ENCODE peak calls at places on chromosome 9, in seven cellular contexts. G is kidney, N is choroid plexus epithelial cell, I is brain microvascular endothelial cell, X is fibroblast of lung, J is cardiac fibroblast, B is nephron progenitor cell. A is an unnamed sample.

GRCh38 chr9:112224401-112225289 is 49.5 kb upstream of the SUSD1 start:
- DNase-seq in I (peak; percentile 85), X (peak; percentile 37), N (peak; percentile 53), G (no peak), B (no peak), J (peak; percentile 15), A (no peak)

GRCh38 chr9:12775963-12776774 is 1.3 kb downstream of the LURAP1L start:
- DNase-seq in G (peak; percentile 94), I (peak; percentile 88), J (peak; percentile 94), X (peak; percentile 95), N (peak; percentile 97), B (peak; percentile 76), A (peak; percentile 51)

GRCh38 chr9:137545123-137545522 is 5.1 kb downstream of the PNPLA7 start:
- DNase-seq in B (no peak), I (peak; percentile 81), N (peak; percentile 73), X (peak; percentile 32), G (no peak), J (peak; percentile 64), A (no peak)

GRCh38 chr9:36964791-36965190 is 69.3 kb downstream of the PAX5 start:
- DNase-seq in G (no peak), B (no peak), J (no peak), N (no peak), I (no peak), X (no peak), A (no peak)

GRCh38 chr9:37529111-37529510 is 43.4 kb downstream of the POLR1E start:
- DNase-seq in G (peak; percentile 82), B (peak; percentile 17), J (no peak), N (peak; percentile 46), I (peak; percentile 44), X (no peak), A (no peak)

GRCh38 chr9:113492343-113493079 is 29.0 kb downstream of the RGS3 start:
- DNase-seq in B (no peak), J (peak; percentile 51), I (no peak), G (no peak), N (no peak), X (peak; percentile 46), A (no peak)

GRCh38 chr9:126481862-126482261 is 131.9 kb upstream of the LMX1B start:
- DNase-seq in G (no peak), J (no peak), N (no peak), B (no peak), X (no peak), I (no peak), A (no peak)

GRCh38 chr9:129075996-129076639 is 4.8 kb upstream of the DOLPP1 start:
- DNase-seq in J (no peak), G (no peak), I (no peak), N (no peak), B (no peak), X (no peak), A (no peak)

GRCh38 chr9:13728917-13729811 is 449.7 kb upstream of the MPDZ start:
- DNase-seq in I (no peak), G (no peak), B (no peak), X (peak; percentile 53), N (peak; percentile 39), J (peak; percentile 57), A (no peak)

GRCh38 chr9:121596515-121596914 is 54.9 kb upstream of the DAB2IP start:
- DNase-seq in B (no peak), X (no peak), G (no peak), I (no peak), J (no peak), N (no peak), A (no peak)

GRCh38 chr9:70902705-70903131 is 218.7 kb downstream of the TRPM3 start:
- DNase-seq in G (no peak), B (no peak), J (peak; percentile 93), N (peak; percentile 98), I (peak; percentile 97), X (peak; percentile 92), A (peak; percentile 96)

GRCh38 chr9:91126761-91127420 is 234.8 kb downstream of the AUH start:
- DNase-seq in J (peak; percentile 34), I (no peak), B (no peak), N (peak; percentile 86), X (peak; percentile 95), G (no peak), A (no peak)

GRCh38 chr9:107174441-107174840 is 108.6 kb upstream of the RAD23B start:
- DNase-seq in J (peak; percentile 36), N (peak; percentile 79), G (no peak), B (no peak), I (peak; percentile 20), X (peak; percentile 6), A (no peak)

GRCh38 chr9:88915916-88916315 is 75.4 kb upstream of the S1PR3 start:
- DNase-seq in G (no peak), B (no peak), X (no peak), N (no peak), I (no peak), J (no peak), A (no peak)

GRCh38 chr9:99076483-99077171 is 28.3 kb upstream of the TGFBR1 start:
- DNase-seq in X (no peak), I (no peak), G (no peak), B (no peak), J (no peak), N (no peak), A (no peak)

GRCh38 chr9:90073551-90073950 is 468.7 kb downstream of the GADD45G start:
- DNase-seq in J (no peak), I (no peak), X (no peak), B (no peak), N (no peak), G (no peak), A (no peak)

GRCh38 chr9:2826291-2826690 is 17.6 kb downstream of the PUM3 start:
- DNase-seq in X (no peak), I (no peak), N (no peak), B (no peak), G (no peak), J (no peak), A (no peak)

GRCh38 chr9:2158111-2158610 is 143.0 kb downstream of the SMARCA2 start:
- DNase-seq in N (peak; percentile 84), B (peak; percentile 32), I (peak; percentile 52), X (peak; percentile 80), G (peak; percentile 79), J (peak; percentile 87), A (peak; percentile 48)

GRCh38 chr9:110048976-110049698 is 158.8 kb downstream of the C9orf152 start:
- DNase-seq in N (peak; percentile 57), I (no peak), X (peak; percentile 50), G (peak; percentile 70), B (peak; percentile 38), J (peak; percentile 52), A (no peak)

DNA sequence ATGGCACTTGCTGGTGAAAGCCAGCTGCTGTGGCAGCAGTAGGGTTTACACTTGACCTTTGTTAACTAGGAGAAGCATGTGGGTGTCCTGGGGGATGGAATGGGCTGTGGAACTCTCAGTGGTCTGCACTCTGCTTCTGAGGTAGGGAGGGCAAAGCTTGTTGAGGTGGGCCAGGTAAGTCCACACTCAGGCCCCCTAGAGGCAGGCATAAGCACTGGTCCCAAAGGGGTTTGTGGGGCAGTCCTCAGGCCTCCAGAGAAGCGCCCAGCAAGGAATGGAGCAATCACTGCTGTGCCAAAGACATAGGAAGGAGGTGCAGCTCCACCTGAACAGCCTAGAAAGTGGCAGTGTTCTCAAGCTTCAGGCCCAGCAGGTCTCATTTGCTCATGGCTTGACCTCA is 34.7 kb downstream of the INSL4 start:
- DNase-seq in I (no peak), B (no peak), X (no peak), G (no peak), J (no peak), N (no peak), A (no peak)
- TF ChIP-seq CTCF in I (peak; percentile 13), B (no peak), X (no peak), G (no peak), J (no peak), N (no peak), A (no peak)

GRCh38 chr9:130241198-130241535 is 24.4 kb upstream of the HMCN2 start:
- DNase-seq in G (no peak), I (no peak), B (no peak), N (no peak), X (no peak), J (no peak), A (no peak)

GRCh38 chr9:130240410-130241197 is 25.0 kb upstream of the HMCN2 start:
- DNase-seq in N (peak; percentile 84), B (peak; percentile 41), I (peak; percentile 81), J (peak; percentile 79), G (no peak), X (peak; percentile 72), A (no peak)

GRCh38 chr9:130239363-130239695 is 26.2 kb upstream of the HMCN2 start:
- DNase-seq in J (no peak), B (no peak), X (no peak), N (no peak), I (no peak), G (no peak), A (no peak)

GRCh38 chr9:130237763-130238524 is 27.6 kb upstream of the HMCN2 start:
- DNase-seq in I (no peak), J (no peak), N (no peak), B (no peak), X (no peak), G (no peak), A (no peak)

GRCh38 chr9:130239741-130240241 is 25.8 kb upstream of the HMCN2 start:
- DNase-seq in X (peak; percentile 14), I (no peak), J (no peak), G (peak; percentile 90), B (no peak), N (no peak), A (peak; percentile 46)
- TF ChIP-seq CTCF in X (no peak), I (no peak), J (no peak), G (no peak), B (no peak), N (no peak), A (no peak)

DNA sequence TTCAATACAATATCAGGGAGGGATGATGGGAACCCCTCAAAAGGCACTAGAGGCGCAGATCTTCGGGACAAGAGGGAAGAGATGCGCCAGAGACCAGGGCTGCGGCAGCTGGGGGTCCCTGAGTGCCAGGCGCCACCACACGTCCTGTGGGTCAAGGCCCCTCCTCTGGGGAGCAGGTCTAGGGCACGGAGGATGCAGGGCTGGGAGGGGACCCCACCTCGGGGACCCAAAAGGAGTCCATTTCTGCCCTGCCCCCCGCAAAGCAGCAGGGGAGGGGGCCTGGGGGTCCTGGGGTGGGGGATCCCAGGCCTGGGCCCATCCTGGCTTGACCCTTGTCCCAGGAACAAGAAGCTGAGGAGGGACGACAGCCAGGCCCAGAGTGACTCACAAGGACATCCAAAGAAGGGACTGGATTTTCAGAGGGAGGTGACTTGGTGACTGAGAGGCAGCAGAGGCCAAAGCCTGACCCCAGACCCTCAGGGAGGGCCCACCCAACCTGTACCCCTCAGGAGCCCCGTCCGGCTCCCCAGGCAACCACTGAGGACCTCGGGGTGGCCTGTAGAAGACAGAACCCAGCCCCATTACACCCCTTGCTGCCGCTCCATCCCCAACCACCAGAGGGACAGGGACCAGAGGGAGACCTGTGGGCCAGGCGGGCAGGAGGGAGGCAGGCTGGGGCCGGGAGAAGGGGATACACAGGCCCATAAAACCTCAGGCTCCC is 54.2 kb downstream of the LRSAM1 start:
- DNase-seq in I (peak; percentile 40), X (peak; percentile 40), N (peak; percentile 59), B (peak; percentile 61), J (peak; percentile 55), G (no peak), A (no peak)
- TF ChIP-seq CTCF in I (peak; percentile 82), X (peak; percentile 64), N (peak; percentile 77), B (peak; percentile 47), J (peak; percentile 58), G (peak; percentile 23), A (peak; percentile 69)

DNA sequence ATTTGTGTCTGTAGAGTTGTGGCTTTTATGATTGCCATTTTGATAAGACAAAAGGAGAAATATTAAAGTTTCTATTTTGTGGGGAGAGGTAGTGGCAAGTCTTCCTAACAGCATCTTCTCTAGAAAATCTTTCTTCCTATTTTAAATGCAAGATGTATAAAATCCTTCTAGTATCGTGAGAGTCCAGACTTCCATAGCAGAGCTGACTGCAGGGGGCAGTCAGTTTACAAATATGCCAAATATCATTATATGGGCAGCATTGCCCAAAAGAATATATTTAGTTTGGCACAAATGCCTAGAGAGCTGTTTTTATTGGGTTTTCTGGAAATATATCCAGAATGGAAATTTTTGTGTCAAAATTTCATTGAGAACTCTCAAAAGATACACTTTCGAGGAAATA is 82.1 kb upstream of the ALDH1A1 start:
- DNase-seq in G (no peak), I (no peak), X (no peak), N (no peak), J (peak; percentile 18), B (no peak), A (no peak)
- TF ChIP-seq CTCF in G (peak; percentile 20), I (peak; percentile 37), X (peak; percentile 16), N (peak; percentile 29), J (no peak), B (no peak), A (no peak)

A was measured in retinal pigment epithelial cell.